ENCODE peak calls at places on chromosomes 2 and 18, in seven cellular contexts. One of them, this sample, is unnamed.

GRCh38 chr2:121596221-121597080 is 52.8 kb downstream of the CLASP1 start:
- DNase-seq in CD8-positive, alpha-beta T cell: no peak
- DNase-seq in GM20000: peak; percentile 37
- DNase-seq in nephron progenitor cell: peak; percentile 7
- DNase-seq in NB4: peak; percentile 91
- DNase-seq in brain microvascular endothelial cell: peak; percentile 43
- DNase-seq in CD4-positive, alpha-beta T cell: no peak
- DNase-seq in this sample: no peak

GRCh38 chr2:10036095-10036879 is 7.1 kb upstream of the KLF11 start:
- DNase-seq in NB4: peak; percentile 32
- DNase-seq in brain microvascular endothelial cell: peak; percentile 23
- DNase-seq in GM20000: no peak
- DNase-seq in CD4-positive, alpha-beta T cell: peak; percentile 44
- DNase-seq in nephron progenitor cell: no peak
- DNase-seq in CD8-positive, alpha-beta T cell: no peak
- DNase-seq in this sample: no peak

GRCh38 chr18:48355526-48356115 is 53.6 kb downstream of the ZBTB7C start:
- DNase-seq in NB4: no peak
- DNase-seq in CD8-positive, alpha-beta T cell: no peak
- DNase-seq in GM20000: no peak
- DNase-seq in nephron progenitor cell: no peak
- DNase-seq in CD4-positive, alpha-beta T cell: no peak
- DNase-seq in brain microvascular endothelial cell: no peak
- DNase-seq in this sample: peak; percentile 64

GRCh38 chr2:75597949-75598348 is 37.2 kb upstream of the EVA1A start:
- DNase-seq in brain microvascular endothelial cell: no peak
- DNase-seq in GM20000: no peak
- DNase-seq in CD8-positive, alpha-beta T cell: no peak
- DNase-seq in nephron progenitor cell: no peak
- DNase-seq in CD4-positive, alpha-beta T cell: no peak
- DNase-seq in NB4: no peak
- DNase-seq in this sample: no peak

GRCh38 chr2:103361712-103362111 is 599.9 kb downstream of the TMEM182 start:
- DNase-seq in brain microvascular endothelial cell: no peak
- DNase-seq in NB4: no peak
- DNase-seq in nephron progenitor cell: peak; percentile 3
- DNase-seq in CD4-positive, alpha-beta T cell: no peak
- DNase-seq in GM20000: no peak
- DNase-seq in CD8-positive, alpha-beta T cell: no peak
- DNase-seq in this sample: no peak

GRCh38 chr2:65075605-65076344 is 19.6 kb downstream of the CEP68 start:
- DNase-seq in nephron progenitor cell: no peak
- DNase-seq in CD8-positive, alpha-beta T cell: no peak
- DNase-seq in NB4: no peak
- DNase-seq in CD4-positive, alpha-beta T cell: no peak
- DNase-seq in GM20000: no peak
- DNase-seq in brain microvascular endothelial cell: peak; percentile 9
- DNase-seq in this sample: no peak

GRCh38 chr2:221500501-221501209 is 71.4 kb downstream of the EPHA4 start:
- DNase-seq in CD4-positive, alpha-beta T cell: no peak
- DNase-seq in NB4: no peak
- DNase-seq in CD8-positive, alpha-beta T cell: no peak
- DNase-seq in brain microvascular endothelial cell: no peak
- DNase-seq in nephron progenitor cell: no peak
- DNase-seq in GM20000: no peak
- DNase-seq in this sample: no peak

GRCh38 chr18:23193727-23194126 is 58.4 kb downstream of the CABLES1 start:
- DNase-seq in NB4: no peak
- DNase-seq in CD8-positive, alpha-beta T cell: no peak
- DNase-seq in GM20000: no peak
- DNase-seq in brain microvascular endothelial cell: no peak
- DNase-seq in CD4-positive, alpha-beta T cell: no peak
- DNase-seq in nephron progenitor cell: no peak
- DNase-seq in this sample: no peak

GRCh38 chr2:67686254-67686653 is 289.1 kb downstream of the ETAA1 start:
- DNase-seq in NB4: no peak
- DNase-seq in CD8-positive, alpha-beta T cell: no peak
- DNase-seq in CD4-positive, alpha-beta T cell: no peak
- DNase-seq in nephron progenitor cell: no peak
- DNase-seq in GM20000: no peak
- DNase-seq in brain microvascular endothelial cell: no peak
- DNase-seq in this sample: no peak

GRCh38 chr2:43285987-43286386 is 59.6 kb upstream of the ZFP36L2 start:
- DNase-seq in NB4: no peak
- DNase-seq in CD4-positive, alpha-beta T cell: no peak
- DNase-seq in nephron progenitor cell: no peak
- DNase-seq in GM20000: no peak
- DNase-seq in CD8-positive, alpha-beta T cell: no peak
- DNase-seq in brain microvascular endothelial cell: no peak
- DNase-seq in this sample: no peak

GRCh38 chr2:119283873-119284331 is 60.3 kb downstream of the STEAP3 start:
- DNase-seq in brain microvascular endothelial cell: peak; percentile 45
- DNase-seq in CD8-positive, alpha-beta T cell: no peak
- DNase-seq in GM20000: no peak
- DNase-seq in NB4: peak; percentile 14
- DNase-seq in nephron progenitor cell: no peak
- DNase-seq in CD4-positive, alpha-beta T cell: no peak
- DNase-seq in this sample: no peak

GRCh38 chr2:20961858-20962257 is 82.0 kb downstream of the APOB start:
- DNase-seq in nephron progenitor cell: no peak
- DNase-seq in GM20000: no peak
- DNase-seq in CD8-positive, alpha-beta T cell: no peak
- DNase-seq in CD4-positive, alpha-beta T cell: no peak
- DNase-seq in NB4: no peak
- DNase-seq in brain microvascular endothelial cell: no peak
- DNase-seq in this sample: no peak

GRCh38 chr2:220961461-220961860 is 610.6 kb downstream of the EPHA4 start:
- DNase-seq in CD8-positive, alpha-beta T cell: no peak
- DNase-seq in GM20000: no peak
- DNase-seq in CD4-positive, alpha-beta T cell: no peak
- DNase-seq in nephron progenitor cell: no peak
- DNase-seq in brain microvascular endothelial cell: no peak
- DNase-seq in NB4: no peak
- DNase-seq in this sample: no peak

GRCh38 chr2:119323459-119323858 is 43.2 kb downstream of the C2orf76 start:
- DNase-seq in CD4-positive, alpha-beta T cell: no peak
- DNase-seq in NB4: no peak
- DNase-seq in nephron progenitor cell: no peak
- DNase-seq in brain microvascular endothelial cell: no peak
- DNase-seq in CD8-positive, alpha-beta T cell: no peak
- DNase-seq in GM20000: no peak
- DNase-seq in this sample: no peak

GRCh38 chr2:215904101-215904500 is 109.2 kb downstream of the MREG start:
- DNase-seq in GM20000: no peak
- DNase-seq in NB4: peak; percentile 78
- DNase-seq in CD4-positive, alpha-beta T cell: no peak
- DNase-seq in CD8-positive, alpha-beta T cell: no peak
- DNase-seq in brain microvascular endothelial cell: peak; percentile 73
- DNase-seq in nephron progenitor cell: no peak
- DNase-seq in this sample: no peak

GRCh38 chr2:231707625-231708049 is 688 bp upstream of the PTMA start:
- DNase-seq in CD8-positive, alpha-beta T cell: no peak
- DNase-seq in nephron progenitor cell: peak; percentile 66
- DNase-seq in GM20000: peak; percentile 23
- DNase-seq in brain microvascular endothelial cell: no peak
- DNase-seq in CD4-positive, alpha-beta T cell: peak; percentile 45
- DNase-seq in NB4: peak; percentile 72
- DNase-seq in this sample: no peak

DNA sequence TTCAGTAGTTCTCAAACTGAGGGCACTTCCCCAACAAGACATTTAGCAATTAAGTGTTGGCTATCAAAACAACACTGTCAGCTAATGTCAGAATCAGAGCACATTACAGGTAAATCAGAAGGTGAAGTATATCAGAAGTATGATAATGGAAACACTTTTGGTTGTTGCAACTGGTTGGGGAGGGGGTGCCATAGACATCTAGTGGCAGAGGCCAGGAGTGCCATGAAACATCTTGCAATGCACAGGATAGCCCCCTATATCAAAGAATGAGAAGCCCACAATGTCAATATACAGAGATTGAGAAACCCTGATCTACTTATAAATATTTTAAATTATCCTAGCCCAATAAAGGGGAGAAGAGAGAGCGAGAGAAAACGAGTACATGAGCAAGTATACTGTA is 4.9 kb upstream of the XPO1 start:
- DNase-seq in NB4: no peak
- DNase-seq in brain microvascular endothelial cell: no peak
- DNase-seq in nephron progenitor cell: no peak
- DNase-seq in CD8-positive, alpha-beta T cell: no peak
- DNase-seq in CD4-positive, alpha-beta T cell: no peak
- DNase-seq in GM20000: no peak
- DNase-seq in this sample: no peak
- TF ChIP-seq CTCF in NB4: peak; percentile 15
- TF ChIP-seq CTCF in brain microvascular endothelial cell: peak; percentile 13
- TF ChIP-seq CTCF in nephron progenitor cell: peak; percentile 10
- TF ChIP-seq CTCF in CD8-positive, alpha-beta T cell: no peak
- TF ChIP-seq CTCF in CD4-positive, alpha-beta T cell: no peak
- TF ChIP-seq CTCF in GM20000: no peak
- TF ChIP-seq CTCF in this sample: peak; percentile 23

GRCh38 chr18:12278153-12278764 is 24.1 kb downstream of the CIDEA start:
- DNase-seq in CD4-positive, alpha-beta T cell: no peak
- DNase-seq in GM20000: no peak
- DNase-seq in brain microvascular endothelial cell: no peak
- DNase-seq in nephron progenitor cell: no peak
- DNase-seq in NB4: no peak
- DNase-seq in CD8-positive, alpha-beta T cell: no peak
- DNase-seq in this sample: no peak
- TF ChIP-seq CTCF in CD4-positive, alpha-beta T cell: no peak
- TF ChIP-seq CTCF in GM20000: no peak
- TF ChIP-seq CTCF in brain microvascular endothelial cell: peak; percentile 23
- TF ChIP-seq CTCF in nephron progenitor cell: no peak
- TF ChIP-seq CTCF in NB4: no peak
- TF ChIP-seq CTCF in CD8-positive, alpha-beta T cell: no peak
- TF ChIP-seq CTCF in this sample: peak; percentile 36

GRCh38 chr2:17915811-17916523 is 37.5 kb downstream of the KCNS3 start:
- DNase-seq in NB4: no peak
- DNase-seq in brain microvascular endothelial cell: no peak
- DNase-seq in CD8-positive, alpha-beta T cell: no peak
- DNase-seq in GM20000: no peak
- DNase-seq in nephron progenitor cell: no peak
- DNase-seq in CD4-positive, alpha-beta T cell: no peak
- DNase-seq in this sample: no peak

GRCh38 chr2:17915099-17915498 is 36.6 kb downstream of the KCNS3 start:
- DNase-seq in GM20000: no peak
- DNase-seq in CD8-positive, alpha-beta T cell: no peak
- DNase-seq in brain microvascular endothelial cell: no peak
- DNase-seq in NB4: no peak
- DNase-seq in CD4-positive, alpha-beta T cell: no peak
- DNase-seq in nephron progenitor cell: no peak
- DNase-seq in this sample: no peak

GRCh38 chr2:17916584-17916983 is 38.1 kb downstream of the KCNS3 start:
- DNase-seq in brain microvascular endothelial cell: no peak
- DNase-seq in CD8-positive, alpha-beta T cell: no peak
- DNase-seq in GM20000: no peak
- DNase-seq in CD4-positive, alpha-beta T cell: no peak
- DNase-seq in NB4: no peak
- DNase-seq in nephron progenitor cell: no peak
- DNase-seq in this sample: no peak

DNA sequence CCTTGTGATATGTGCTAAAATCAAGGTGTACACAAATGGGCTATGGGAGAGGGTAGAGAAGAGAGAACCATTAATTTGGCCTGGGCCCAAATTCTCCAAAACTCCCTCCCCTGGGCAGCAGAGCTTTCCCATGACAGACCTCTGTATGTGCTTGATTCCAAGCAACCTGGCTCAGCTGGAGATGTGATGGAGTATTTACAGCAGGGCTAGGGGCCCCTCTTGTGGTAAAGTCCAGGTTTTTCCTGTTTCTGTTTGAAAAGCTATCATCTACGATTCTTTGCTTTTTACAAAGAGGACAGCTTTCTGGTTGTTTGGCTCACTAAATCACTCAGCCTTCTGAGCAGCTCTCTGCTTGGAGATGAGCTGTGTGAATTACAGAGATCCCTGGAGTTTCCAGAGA is 40.3 kb downstream of the KCNS3 start:
- DNase-seq in NB4: no peak
- DNase-seq in CD4-positive, alpha-beta T cell: no peak
- DNase-seq in brain microvascular endothelial cell: no peak
- DNase-seq in nephron progenitor cell: no peak
- DNase-seq in CD8-positive, alpha-beta T cell: no peak
- DNase-seq in GM20000: no peak
- DNase-seq in this sample: no peak
- TF ChIP-seq CTCF in NB4: no peak
- TF ChIP-seq CTCF in CD4-positive, alpha-beta T cell: no peak
- TF ChIP-seq CTCF in brain microvascular endothelial cell: peak; percentile 42
- TF ChIP-seq CTCF in nephron progenitor cell: no peak
- TF ChIP-seq CTCF in CD8-positive, alpha-beta T cell: no peak
- TF ChIP-seq CTCF in GM20000: no peak
- TF ChIP-seq CTCF in this sample: no peak

GRCh38 chr2:219252084-219252483 is 959 bp upstream of the TUBA4B start:
- DNase-seq in brain microvascular endothelial cell: no peak
- DNase-seq in nephron progenitor cell: no peak
- DNase-seq in CD4-positive, alpha-beta T cell: peak; percentile 25
- DNase-seq in NB4: no peak
- DNase-seq in GM20000: no peak
- DNase-seq in CD8-positive, alpha-beta T cell: no peak
- DNase-seq in this sample: no peak

GRCh38 chr2:219252900-219253752 is at the start of gene TUBA4B:
- DNase-seq in brain microvascular endothelial cell: peak; percentile 20
- DNase-seq in nephron progenitor cell: peak; percentile 56
- DNase-seq in GM20000: peak; percentile 59
- DNase-seq in CD4-positive, alpha-beta T cell: peak; percentile 30
- DNase-seq in NB4: peak; percentile 89
- DNase-seq in CD8-positive, alpha-beta T cell: no peak
- DNase-seq in this sample: no peak

GRCh38 chr2:219252570-219252899 is 508 bp upstream of the TUBA4B start:
- DNase-seq in GM20000: no peak
- DNase-seq in NB4: no peak
- DNase-seq in nephron progenitor cell: no peak
- DNase-seq in CD4-positive, alpha-beta T cell: peak; percentile 27
- DNase-seq in brain microvascular endothelial cell: no peak
- DNase-seq in CD8-positive, alpha-beta T cell: no peak
- DNase-seq in this sample: no peak

GRCh38 chr2:219254590-219255219 is 987 bp upstream of the TUBA4A start:
- DNase-seq in nephron progenitor cell: no peak
- DNase-seq in CD8-positive, alpha-beta T cell: no peak
- DNase-seq in brain microvascular endothelial cell: no peak
- DNase-seq in NB4: peak; percentile 79
- DNase-seq in CD4-positive, alpha-beta T cell: peak; percentile 24
- DNase-seq in GM20000: peak; percentile 55
- DNase-seq in this sample: no peak

DNA sequence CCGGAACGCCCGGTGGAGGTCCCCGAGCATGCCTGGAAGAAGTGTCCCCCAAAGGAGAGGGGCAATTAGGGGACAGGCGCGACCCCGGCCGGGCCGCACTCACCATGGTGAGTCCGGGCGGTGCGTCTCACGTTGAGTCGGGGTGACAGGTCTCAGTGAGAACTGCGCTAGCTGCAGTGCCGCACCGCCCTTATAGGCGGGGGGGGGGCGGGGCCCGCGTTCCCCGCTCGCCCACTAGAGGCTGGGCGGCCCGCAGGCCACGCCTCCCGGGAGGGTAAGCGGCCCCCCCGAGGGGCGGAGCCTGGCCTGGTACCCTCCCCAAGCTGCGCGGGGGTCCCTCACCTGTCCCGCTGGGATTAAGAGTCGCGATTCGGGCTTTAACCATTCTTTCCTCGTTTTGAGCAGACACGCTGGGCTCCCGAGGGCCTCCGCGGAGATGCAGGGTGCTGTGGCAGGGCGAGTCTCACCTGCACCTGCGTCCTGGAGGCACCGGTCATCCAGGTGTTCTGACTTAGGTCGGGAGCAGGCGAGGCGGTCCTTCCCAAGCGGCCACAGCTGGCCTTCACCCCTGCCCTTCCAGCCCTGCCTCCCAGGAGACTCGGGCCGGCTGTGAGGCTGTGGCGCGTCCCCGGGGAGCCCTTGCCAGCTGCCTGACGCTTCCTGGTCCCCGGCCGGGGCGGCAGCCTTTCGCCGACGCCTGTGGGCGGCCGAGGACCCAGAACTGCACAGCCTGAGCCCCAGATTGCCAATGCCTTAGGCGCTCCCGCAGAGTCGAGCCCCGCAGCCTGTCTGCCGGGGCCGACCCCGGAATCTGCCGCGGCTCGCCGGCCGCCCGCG is at the start of gene TUBA4A:
- DNase-seq in CD8-positive, alpha-beta T cell: peak; percentile 82
- DNase-seq in nephron progenitor cell: peak; percentile 67
- DNase-seq in brain microvascular endothelial cell: peak; percentile 32
- DNase-seq in NB4: peak; percentile 89
- DNase-seq in GM20000: peak; percentile 97
- DNase-seq in CD4-positive, alpha-beta T cell: peak; percentile 94
- DNase-seq in this sample: no peak
- TF ChIP-seq CTCF in CD8-positive, alpha-beta T cell: no peak
- TF ChIP-seq CTCF in nephron progenitor cell: no peak
- TF ChIP-seq CTCF in brain microvascular endothelial cell: no peak
- TF ChIP-seq CTCF in NB4: no peak
- TF ChIP-seq CTCF in GM20000: no peak
- TF ChIP-seq CTCF in CD4-positive, alpha-beta T cell: no peak
- TF ChIP-seq CTCF in this sample: peak; percentile 19

This sample was measured in chondrocyte.